ENCODE peak calls at places on chromosome 11, in four cellular contexts. F is pulmonary artery endothelial cell, M is HFFc6, O is psoas muscle. Y is an unnamed sample.

GRCh38 chr11:85590848-85591483 is 36.2 kb downstream of the DLG2 start:
- DNase-seq in M (peak; percentile 27), O (no peak), F (no peak), Y (peak; percentile 13)

GRCh38 chr11:30106222-30106621 is 89.4 kb upstream of the KCNA4 start:
- DNase-seq in M (no peak), O (no peak), F (no peak), Y (no peak)

GRCh38 chr11:78691215-78691614 is 116.6 kb upstream of the NARS2 start:
- DNase-seq in O (no peak), M (no peak), F (no peak), Y (no peak)

GRCh38 chr11:123783536-123783935 is 22.6 kb downstream of the OR6M1 start:
- DNase-seq in F (no peak), O (no peak), M (no peak), Y (no peak)

GRCh38 chr11:45052361-45052760 is 94.1 kb upstream of the PRDM11 start:
- DNase-seq in O (no peak), M (no peak), F (no peak), Y (no peak)

GRCh38 chr11:680476-680875 is 14.5 kb downstream of the DEAF1 start:
- DNase-seq in F (no peak), M (no peak), O (no peak), Y (no peak)

GRCh38 chr11:44634401-44635281 is 69.2 kb downstream of the CD82 start:
- DNase-seq in M (peak; percentile 16), O (peak; percentile 78), F (no peak), Y (no peak)

GRCh38 chr11:66333896-66334604 is 2.2 kb downstream of the RIN1 start:
- DNase-seq in M (no peak), O (peak; percentile 36), F (no peak), Y (no peak)

GRCh38 chr11:123546515-123546914 is 107.9 kb downstream of the SCN3B start:
- DNase-seq in O (no peak), F (no peak), M (peak; percentile 93), Y (peak; percentile 84)

GRCh38 chr11:113045146-113045545 is 83.9 kb downstream of the NCAM1 start:
- DNase-seq in M (no peak), O (no peak), F (no peak), Y (no peak)

GRCh38 chr11:13949876-13950275 is 12.6 kb upstream of the SPON1 start:
- DNase-seq in F (no peak), M (no peak), O (no peak), Y (no peak)

GRCh38 chr11:2275334-2276279 is 5.2 kb upstream of the ASCL2 start:
- DNase-seq in O (no peak), F (no peak), M (no peak), Y (no peak)

GRCh38 chr11:119876841-119877240 is 147.8 kb upstream of the NECTIN1 start:
- DNase-seq in F (no peak), M (no peak), O (no peak), Y (no peak)

GRCh38 chr11:73862971-73863370 is 13.7 kb downstream of the COA4 start:
- DNase-seq in O (no peak), F (no peak), M (no peak), Y (no peak)

GRCh38 chr11:8019671-8020597 is 32.8 kb downstream of the EIF3F start:
- DNase-seq in M (peak; percentile 28), O (no peak), F (no peak), Y (no peak)

GRCh38 chr11:11410626-11411025 is 57.6 kb upstream of the CSNK2A3 start:
- DNase-seq in M (no peak), F (no peak), O (no peak), Y (no peak)

GRCh38 chr11:131888230-131888826 is 517.9 kb downstream of the NTM start:
- DNase-seq in F (no peak), O (no peak), M (peak; percentile 89), Y (peak; percentile 82)

GRCh38 chr11:12706531-12707499 is 32.6 kb downstream of the TEAD1 start:
- DNase-seq in O (no peak), M (no peak), F (no peak), Y (no peak)

GRCh38 chr11:10725114-10725906 is 25.7 kb upstream of the CTR9 start:
- DNase-seq in F (no peak), M (peak; percentile 77), O (no peak), Y (peak; percentile 57)

GRCh38 chr11:130448416-130449068 is at the start of gene ADAMTS15:
- DNase-seq in F (no peak), O (peak; percentile 92), M (peak; percentile 32), Y (no peak)

GRCh38 chr11:63880031-63880841 is 36.7 kb downstream of the RCOR2 start:
- DNase-seq in M (peak; percentile 62), F (no peak), O (no peak), Y (no peak)

GRCh38 chr11:102833731-102834130 is 9.7 kb downstream of the MMP3 start:
- DNase-seq in F (no peak), M (no peak), O (no peak), Y (no peak)

GRCh38 chr11:105229257-105229656 is 89.7 kb upstream of the CARD18 start:
- DNase-seq in F (no peak), M (peak; percentile 39), O (no peak), Y (peak; percentile 55)

GRCh38 chr11:35524780-35525179 is 636 bp downstream of the PAMR1 start:
- DNase-seq in O (no peak), F (no peak), M (peak; percentile 55), Y (no peak)

GRCh38 chr11:61657566-61657965 is 22.6 kb upstream of the DAGLA start:
- DNase-seq in M (no peak), F (no peak), O (peak; percentile 7), Y (no peak)

GRCh38 chr11:108796551-108796950 is 131.7 kb downstream of the DDX10 start:
- DNase-seq in M (no peak), F (no peak), O (no peak), Y (no peak)

GRCh38 chr11:17692006-17692405 is 27.4 kb upstream of the MYOD1 start:
- DNase-seq in M (no peak), O (no peak), F (no peak), Y (no peak)

GRCh38 chr11:114256898-114257286 is 39.3 kb upstream of the NNMT start:
- DNase-seq in F (no peak), M (no peak), O (peak; percentile 80), Y (no peak)

GRCh38 chr11:117315285-117316196 is 515 bp downstream of the BACE1 start:
- DNase-seq in M (no peak), O (peak; percentile 58), F (no peak), Y (no peak)

GRCh38 chr11:22049276-22049675 is 143.6 kb upstream of the ANO5 start:
- DNase-seq in O (no peak), M (no peak), F (no peak), Y (no peak)

GRCh38 chr11:34651551-34651950 is 30.7 kb downstream of the EHF start:
- DNase-seq in M (no peak), F (no peak), O (no peak), Y (no peak)

GRCh38 chr11:65274734-65275682 is 13.2 kb downstream of the POLA2 start:
- DNase-seq in F (peak; percentile 93), O (peak; percentile 79), M (peak; percentile 99), Y (peak; percentile 94)

GRCh38 chr11:86737752-86738151 is 62.6 kb upstream of the PRSS23 start:
- DNase-seq in O (no peak), M (no peak), F (peak; percentile 94), Y (peak; percentile 62)

GRCh38 chr11:26901162-26901561 is 92.8 kb upstream of the FIBIN start:
- DNase-seq in M (no peak), F (no peak), O (no peak), Y (no peak)

GRCh38 chr11:64802370-64803162 is 448 bp downstream of the MAP4K2 start:
- DNase-seq in M (no peak), O (no peak), F (no peak), Y (no peak)

GRCh38 chr11:70314730-70315129 is 44.2 kb downstream of the PPFIA1 start:
- DNase-seq in F (no peak), O (no peak), M (no peak), Y (no peak)

GRCh38 chr11:87215236-87215635 is 177.5 kb downstream of the TMEM135 start:
- DNase-seq in M (no peak), O (no peak), F (no peak), Y (no peak)

GRCh38 chr11:95283653-95284052 is 52.7 kb upstream of the SESN3 start:
- DNase-seq in F (no peak), O (no peak), M (no peak), Y (no peak)